ENCODE peak calls at places on chromosome 7, in seven cellular contexts. K, R, G, E, U, J and Q are unnamed samples.

GRCh38 chr7:120981117-120981516 is 7.4 kb upstream of the CPED1 start:
- DNase-seq in K (no peak), R (no peak), G (no peak), E (no peak), U (no peak), J (no peak), Q (no peak)

GRCh38 chr7:64999165-65000004 is 7.1 kb downstream of the ERV3-1 start:
- DNase-seq in K (no peak), R (peak), G (no peak), E (no peak), U (no peak), J (no peak), Q (no peak)

GRCh38 chr7:6078548-6078947 is 47.4 kb downstream of the ANKRD61 start:
- DNase-seq in K (no peak), R (no peak), G (no peak), E (no peak), U (no peak), J (no peak), Q (no peak)

GRCh38 chr7:74483402-74484336 is 30.0 kb downstream of the GTF2IRD1 start:
- DNase-seq in K (no peak), R (peak), G (no peak), E (peak), U (no peak), J (no peak), Q (no peak)

GRCh38 chr7:158268851-158269535 is 318.6 kb downstream of the PTPRN2 start:
- DNase-seq in K (no peak), R (no peak), G (no peak), E (no peak), U (no peak), J (no peak), Q (no peak)

GRCh38 chr7:31106303-31107105 is 54.4 kb downstream of the ADCYAP1R1 start:
- DNase-seq in K (no peak), R (no peak), G (no peak), E (no peak), U (no peak), J (no peak), Q (no peak)

GRCh38 chr7:10939237-10939910 is 34.3 kb upstream of the PHF14 start:
- DNase-seq in K (no peak), R (no peak), G (no peak), E (no peak), U (no peak), J (no peak), Q (peak)

GRCh38 chr7:37105119-37105518 is 343.5 kb downstream of the ELMO1 start:
- DNase-seq in K (no peak), R (no peak), G (no peak), E (no peak), U (no peak), J (no peak), Q (no peak)

GRCh38 chr7:55509322-55509721 is 63.0 kb downstream of the VOPP1 start:
- DNase-seq in K (no peak), R (no peak), G (no peak), E (peak), U (no peak), J (no peak), Q (no peak)

GRCh38 chr7:134685250-134685649 is 38.6 kb downstream of the BPGM start:
- DNase-seq in K (no peak), R (no peak), G (no peak), E (peak), U (no peak), J (no peak), Q (no peak)

GRCh38 chr7:68321776-68322496 is 1276.3 kb upstream of the AUTS2 start:
- DNase-seq in K (no peak), R (no peak), G (no peak), E (no peak), U (no peak), J (no peak), Q (no peak)

GRCh38 chr7:75536940-75537538 is 44.9 kb downstream of the SPDYE5 start:
- DNase-seq in K (no peak), R (no peak), G (no peak), E (no peak), U (no peak), J (no peak), Q (no peak)

GRCh38 chr7:129684777-129685176 is 73.3 kb downstream of the NRF1 start:
- DNase-seq in K (peak), R (no peak), G (no peak), E (no peak), U (no peak), J (no peak), Q (no peak)

GRCh38 chr7:127253289-127254162 is 785 bp upstream of the GRM8 start:
- DNase-seq in K (peak), R (peak), G (peak), E (peak), U (peak), J (peak), Q (peak)

GRCh38 chr7:145152589-145152988 is 316.7 kb upstream of the TPK1 start:
- DNase-seq in K (no peak), R (no peak), G (no peak), E (no peak), U (no peak), J (no peak), Q (no peak)

GRCh38 chr7:158975526-158976467 is 119.4 kb downstream of the DYNC2I1 start:
- DNase-seq in K (no peak), R (no peak), G (peak), E (no peak), U (no peak), J (peak), Q (no peak)

GRCh38 chr7:462173-463103 is 57.2 kb downstream of the PDGFA start:
- DNase-seq in K (peak), R (no peak), G (no peak), E (no peak), U (no peak), J (no peak), Q (no peak)

GRCh38 chr7:111668711-111669110 is 106.4 kb upstream of the IMMP2L start:
- DNase-seq in K (no peak), R (no peak), G (no peak), E (no peak), U (no peak), J (no peak), Q (no peak)

GRCh38 chr7:131108212-131108980 is 219.3 kb upstream of the MKLN1 start:
- DNase-seq in K (no peak), R (no peak), G (no peak), E (peak), U (no peak), J (no peak), Q (no peak)

GRCh38 chr7:101308245-101309085 is 13.1 kb downstream of the IFT22 start:
- DNase-seq in K (peak), R (peak), G (no peak), E (peak), U (peak), J (peak), Q (no peak)

GRCh38 chr7:98881561-98882315 is 3.4 kb downstream of the TRRAP start:
- DNase-seq in K (no peak), R (no peak), G (no peak), E (no peak), U (no peak), J (no peak), Q (no peak)

GRCh38 chr7:13560441-13560840 is 429.0 kb downstream of the ETV1 start:
- DNase-seq in K (no peak), R (no peak), G (no peak), E (peak), U (no peak), J (no peak), Q (no peak)

GRCh38 chr7:148983220-148984146 is 44.8 kb downstream of the PDIA4 start:
- DNase-seq in K (peak), R (peak), G (peak), E (peak), U (peak), J (peak), Q (peak)

GRCh38 chr7:123494193-123494796 is 40.1 kb downstream of the IQUB start:
- DNase-seq in K (peak), R (peak), G (peak), E (peak), U (peak), J (no peak), Q (no peak)

GRCh38 chr7:23618241-23618640 is 21.1 kb downstream of the CCDC126 start:
- DNase-seq in K (no peak), R (no peak), G (no peak), E (peak), U (no peak), J (no peak), Q (no peak)

GRCh38 chr7:3201937-3202715 is 98.9 kb upstream of the SDK1 start:
- DNase-seq in K (no peak), R (no peak), G (no peak), E (no peak), U (no peak), J (no peak), Q (no peak)

GRCh38 chr7:149772236-149772820 is 1.1 kb downstream of the ZNF467 start:
- DNase-seq in K (no peak), R (peak), G (peak), E (no peak), U (no peak), J (no peak), Q (peak)

GRCh38 chr7:45384499-45384898 is 189.7 kb upstream of the ADCY1 start:
- DNase-seq in K (no peak), R (no peak), G (no peak), E (peak), U (no peak), J (no peak), Q (no peak)

GRCh38 chr7:90597879-90598278 is 1.8 kb downstream of the CDK14 start:
- DNase-seq in K (no peak), R (no peak), G (no peak), E (peak), U (no peak), J (no peak), Q (no peak)

GRCh38 chr7:21300692-21301091 is 127.2 kb upstream of the SP4 start:
- DNase-seq in K (peak), R (no peak), G (no peak), E (peak), U (no peak), J (no peak), Q (no peak)

GRCh38 chr7:16695621-16696237 is 49.7 kb downstream of the BZW2 start:
- DNase-seq in K (peak), R (peak), G (no peak), E (peak), U (peak), J (no peak), Q (no peak)

GRCh38 chr7:79872171-79872570 is 262.5 kb upstream of the GNAI1 start:
- DNase-seq in K (no peak), R (no peak), G (no peak), E (no peak), U (no peak), J (no peak), Q (no peak)

GRCh38 chr7:110921478-110922210 is 169.3 kb upstream of the LRRN3 start:
- DNase-seq in K (no peak), R (no peak), G (no peak), E (no peak), U (no peak), J (no peak), Q (no peak)

GRCh38 chr7:98265841-98266271 is 13.8 kb upstream of the TECPR1 start:
- DNase-seq in K (no peak), R (no peak), G (no peak), E (peak), U (no peak), J (no peak), Q (no peak)

GRCh38 chr7:110001254-110001938 is 1089.5 kb upstream of the LRRN3 start:
- DNase-seq in K (peak), R (no peak), G (no peak), E (no peak), U (no peak), J (no peak), Q (no peak)

GRCh38 chr7:142927085-142927745 is 6.3 kb downstream of the TRPV5 start:
- DNase-seq in K (no peak), R (no peak), G (no peak), E (no peak), U (no peak), J (no peak), Q (no peak)

GRCh38 chr7:142024547-142024946 is 28.9 kb downstream of the MGAM start:
- DNase-seq in K (no peak), R (no peak), G (no peak), E (peak), U (no peak), J (no peak), Q (no peak)

GRCh38 chr7:562789-563628 is 43.4 kb upstream of the PDGFA start:
- DNase-seq in K (no peak), R (no peak), G (no peak), E (no peak), U (no peak), J (no peak), Q (no peak)